ENCODE peak calls at places on chromosomes 4 and X, in seven cellular contexts. F is psoas muscle; U is stimulated activated CD8-positive, alpha-beta memory T cell treated with anti-CD3 and anti-CD28 coated beads, Interleukin-15, amount 100 ng/mL, for 1 hour; E is neural progenitor cell; N is T-helper 9 cell; T is left cardiac atrium; R is COR-L47. C is an unnamed sample.

GRCh38 chrX:148995661-148996060 is 495.2 kb downstream of the AFF2 start:
- DNase-seq in F (no peak), U (no peak), E (no peak), N (no peak), T (no peak), R (no peak), C (no peak)

GRCh38 chr4:186957952-186958555 is 234.4 kb upstream of the FAT1 start:
- DNase-seq in F (no peak), U (no peak), E (peak; percentile 37), N (no peak), T (no peak), R (no peak), C (no peak)

GRCh38 chrX:107775734-107776511 is at the start of gene TSC22D3:
- DNase-seq in F (peak; percentile 81), U (no peak), E (peak; percentile 87), N (peak; percentile 45), T (peak; percentile 82), R (peak; percentile 32), C (peak; percentile 2)

GRCh38 chrX:40465735-40466551 is 114.8 kb upstream of the ATP6AP2 start:
- DNase-seq in F (no peak), U (no peak), E (no peak), N (no peak), T (no peak), R (no peak), C (no peak)

GRCh38 chrX:119887721-119888425 is 7.8 kb upstream of the AKAP14 start:
- DNase-seq in F (peak; percentile 60), U (peak; percentile 19), E (peak; percentile 83), N (peak; percentile 48), T (peak; percentile 69), R (no peak), C (no peak)

GRCh38 chrX:55135171-55135570 is 46.4 kb downstream of the PAGE2 start:
- DNase-seq in F (peak; percentile 19), U (peak; percentile 1), E (peak; percentile 18), N (peak; percentile 1), T (peak; percentile 33), R (no peak), C (no peak)

GRCh38 chrX:119647089-119647488 is 40.9 kb upstream of the NKRF start:
- DNase-seq in F (no peak), U (no peak), E (no peak), N (no peak), T (no peak), R (no peak), C (no peak)

GRCh38 chr4:145066063-145066501 is 31.9 kb downstream of the ANAPC10 start:
- DNase-seq in F (no peak), U (no peak), E (peak; percentile 82), N (no peak), T (no peak), R (no peak), C (no peak)

GRCh38 chrX:132086717-132087116 is 41.1 kb downstream of the FRMD7 start:
- DNase-seq in F (no peak), U (no peak), E (no peak), N (no peak), T (no peak), R (no peak), C (no peak)

GRCh38 chrX:115356369-115356768 is 66.9 kb downstream of the LUZP4 start:
- DNase-seq in F (no peak), U (no peak), E (no peak), N (no peak), T (no peak), R (no peak), C (no peak)

GRCh38 chrX:40552768-40553167 is 28.0 kb upstream of the ATP6AP2 start:
- DNase-seq in F (no peak), U (no peak), E (peak; percentile 21), N (no peak), T (no peak), R (peak; percentile 8), C (no peak)

GRCh38 chr4:120733054-120733453 is 189.5 kb downstream of the PRDM5 start:
- DNase-seq in F (no peak), U (no peak), E (no peak), N (no peak), T (no peak), R (no peak), C (no peak)

GRCh38 chr4:140140566-140140965 is 13.4 kb downstream of the MAML3 start:
- DNase-seq in F (no peak), U (no peak), E (no peak), N (no peak), T (no peak), R (no peak), C (no peak)

GRCh38 chr4:7466904-7467303 is 32.2 kb upstream of the PSAPL1 start:
- DNase-seq in F (no peak), U (no peak), E (no peak), N (no peak), T (no peak), R (no peak), C (no peak)

GRCh38 chrX:84729809-84730208 is 227.6 kb upstream of the HDX start:
- DNase-seq in F (no peak), U (no peak), E (peak; percentile 58), N (no peak), T (no peak), R (peak; percentile 39), C (no peak)

GRCh38 chrX:17511556-17511955 is 136.6 kb downstream of the NHS start:
- DNase-seq in F (no peak), U (no peak), E (no peak), N (no peak), T (no peak), R (no peak), C (no peak)

GRCh38 chr4:165398570-165398969 is 19.8 kb downstream of the CPE start:
- DNase-seq in F (no peak), U (no peak), E (peak; percentile 35), N (no peak), T (no peak), R (peak; percentile 98), C (no peak)

GRCh38 chrX:152989292-152989658 is 4.6 kb downstream of the PNMA5 start:
- DNase-seq in F (no peak), U (no peak), E (no peak), N (no peak), T (no peak), R (no peak), C (no peak)

C was measured in cortex of kidney.